ENCODE peak calls at places on chromosomes 5 and 9, in eight cellular contexts. J is vagina; F is DND-41; N is CD4-positive, alpha-beta memory T cell; R is ovary; V is prostate gland; P is psoas muscle; M is aorta. G is an unnamed sample.

GRCh38 chr5:117089001-117089400 is 514.4 kb upstream of the SEMA6A start:
- DNase-seq in J (no peak), F (no peak), N (no peak), R (no peak), V (no peak), P (no peak), M (no peak), G (no peak)

GRCh38 chr9:18905033-18905882 is 127.8 kb downstream of the SAXO1 start:
- DNase-seq in J (no peak), F (no peak), N (no peak), R (no peak), V (no peak), P (no peak), M (no peak), G (no peak)

GRCh38 chr5:114450516-114450909 is 88.6 kb downstream of the KCNN2 start:
- DNase-seq in J (no peak), F (no peak), N (no peak), R (no peak), V (no peak), P (no peak), M (no peak), G (no peak)

GRCh38 chr5:16744164-16744880 is 127.5 kb upstream of the RETREG1 start:
- DNase-seq in J (no peak), F (no peak), N (no peak), R (no peak), V (no peak), P (no peak), M (no peak), G (no peak)

GRCh38 chr5:66307647-66308257 is 163.7 kb downstream of the SREK1 start:
- DNase-seq in J (no peak), F (peak; percentile 26), N (peak; percentile 38), R (no peak), V (peak; percentile 39), P (no peak), M (no peak), G (no peak)

GRCh38 chr9:131677445-131678180 is 62.3 kb downstream of the RAPGEF1 start:
- DNase-seq in J (no peak), F (no peak), N (no peak), R (no peak), V (no peak), P (no peak), M (no peak), G (no peak)

GRCh38 chr5:103021310-103021709 is 98.6 kb downstream of the GIN1 start:
- DNase-seq in J (no peak), F (no peak), N (no peak), R (no peak), V (no peak), P (no peak), M (no peak), G (no peak)

GRCh38 chr9:75953218-75953617 is 62.7 kb downstream of the PCSK5 start:
- DNase-seq in J (no peak), F (no peak), N (no peak), R (no peak), V (no peak), P (no peak), M (no peak), G (no peak)

GRCh38 chr5:179139111-179139935 is 79.2 kb downstream of the ZNF354C start:
- DNase-seq in J (no peak), F (no peak), N (no peak), R (no peak), V (no peak), P (no peak), M (peak; percentile 57), G (no peak)

GRCh38 chr5:177419045-177419444 is 7.4 kb upstream of the GRK6 start:
- DNase-seq in J (no peak), F (no peak), N (no peak), R (no peak), V (no peak), P (no peak), M (no peak), G (no peak)

GRCh38 chr5:117761190-117761589 is 1186.6 kb upstream of the SEMA6A start:
- DNase-seq in J (no peak), F (no peak), N (no peak), R (no peak), V (no peak), P (no peak), M (no peak), G (no peak)

GRCh38 chr5:135477594-135477993 is 25.4 kb upstream of the TIFAB start:
- DNase-seq in J (no peak), F (no peak), N (no peak), R (no peak), V (no peak), P (no peak), M (peak; percentile 34), G (no peak)

GRCh38 chr5:160230686-160231527 is 1.6 kb downstream of the FABP6 start:
- DNase-seq in J (no peak), F (peak; percentile 5), N (no peak), R (no peak), V (peak; percentile 13), P (peak; percentile 32), M (peak; percentile 81), G (no peak)

GRCh38 chr9:100601216-100601615 is 23.3 kb downstream of the CAVIN4 start:
- DNase-seq in J (no peak), F (peak; percentile 55), N (peak; percentile 24), R (no peak), V (peak; percentile 26), P (no peak), M (no peak), G (no peak)

DNA sequence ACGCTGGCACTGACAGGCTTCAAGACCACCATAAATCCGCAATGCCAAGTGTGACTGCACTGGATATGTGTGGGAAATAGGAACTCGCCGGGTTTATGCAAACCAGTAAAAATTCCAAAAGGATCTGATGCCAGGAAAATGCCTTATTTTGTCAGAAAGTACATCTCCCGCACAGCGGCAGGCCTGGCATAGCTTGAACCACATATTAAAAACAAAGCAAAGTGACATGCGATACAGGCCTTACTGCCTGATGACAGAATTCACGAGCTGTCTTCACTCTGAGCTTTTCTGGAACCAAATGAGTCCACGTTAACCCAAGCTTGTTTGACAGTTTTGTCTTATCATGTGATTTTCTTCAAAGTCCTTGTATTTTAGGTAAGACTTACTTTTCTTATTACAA is 139.6 kb downstream of the GLIS3 start:
- DNase-seq in J (no peak), F (no peak), N (no peak), R (no peak), V (no peak), P (no peak), M (no peak), G (no peak)
- H3K4me1 ChIP-seq in J (peaks cover 11% of the 10 kb centered on the region), F (no peaks in the 10 kb centered on the region), N (no peaks in the 10 kb centered on the region), R (peaks cover 4% of the 10 kb centered on the region), V (no peaks in the 10 kb centered on the region), P (no peaks in the 10 kb centered on the region), M (peaks cover 2% of the 10 kb centered on the region), G (no peaks in the 10 kb centered on the region)

DNA sequence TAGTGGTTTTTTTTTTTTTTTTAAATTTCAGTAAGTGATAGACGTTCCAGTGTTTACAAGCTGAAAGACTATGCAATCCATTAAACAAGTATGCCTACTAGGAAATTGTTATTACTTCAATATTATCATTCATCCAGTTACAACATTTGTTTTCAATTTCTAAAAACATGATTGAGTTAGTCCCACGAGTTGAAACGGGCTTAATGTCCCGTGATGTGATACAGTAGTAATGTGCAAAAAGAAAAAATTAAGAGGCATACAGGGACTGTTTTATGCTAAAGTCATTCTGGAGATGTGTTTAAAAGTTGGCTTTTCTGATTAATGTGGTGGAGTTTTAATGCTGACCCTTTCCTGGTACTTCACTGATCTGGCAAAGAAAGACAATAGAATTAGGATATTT is 550.4 kb upstream of the DMAC1 start:
- DNase-seq in J (no peak), F (no peak), N (no peak), R (no peak), V (no peak), P (no peak), M (no peak), G (no peak)
- H3K9me3 ChIP-seq in J (no peaks in the 10 kb centered on the region), F (no peaks in the 10 kb centered on the region), N (no peaks in the 10 kb centered on the region), R (no peaks in the 10 kb centered on the region), V (no peaks in the 10 kb centered on the region), P (no peaks in the 10 kb centered on the region), M (no peaks in the 10 kb centered on the region), G (no peaks in the 10 kb centered on the region)

GRCh38 chr9:30723656-30724055 is 1660.8 kb upstream of the ACO1 start:
- DNase-seq in J (no peak), F (no peak), N (no peak), R (no peak), V (no peak), P (no peak), M (no peak), G (no peak)
- H3K27ac ChIP-seq in J (no peak overlapping the region), F (no peak overlapping the region), N (no peak overlapping the region), R (no peak overlapping the region), V (no peak overlapping the region), P (no peak overlapping the region), M (no peak overlapping the region), G (no peak overlapping the region)

DNA sequence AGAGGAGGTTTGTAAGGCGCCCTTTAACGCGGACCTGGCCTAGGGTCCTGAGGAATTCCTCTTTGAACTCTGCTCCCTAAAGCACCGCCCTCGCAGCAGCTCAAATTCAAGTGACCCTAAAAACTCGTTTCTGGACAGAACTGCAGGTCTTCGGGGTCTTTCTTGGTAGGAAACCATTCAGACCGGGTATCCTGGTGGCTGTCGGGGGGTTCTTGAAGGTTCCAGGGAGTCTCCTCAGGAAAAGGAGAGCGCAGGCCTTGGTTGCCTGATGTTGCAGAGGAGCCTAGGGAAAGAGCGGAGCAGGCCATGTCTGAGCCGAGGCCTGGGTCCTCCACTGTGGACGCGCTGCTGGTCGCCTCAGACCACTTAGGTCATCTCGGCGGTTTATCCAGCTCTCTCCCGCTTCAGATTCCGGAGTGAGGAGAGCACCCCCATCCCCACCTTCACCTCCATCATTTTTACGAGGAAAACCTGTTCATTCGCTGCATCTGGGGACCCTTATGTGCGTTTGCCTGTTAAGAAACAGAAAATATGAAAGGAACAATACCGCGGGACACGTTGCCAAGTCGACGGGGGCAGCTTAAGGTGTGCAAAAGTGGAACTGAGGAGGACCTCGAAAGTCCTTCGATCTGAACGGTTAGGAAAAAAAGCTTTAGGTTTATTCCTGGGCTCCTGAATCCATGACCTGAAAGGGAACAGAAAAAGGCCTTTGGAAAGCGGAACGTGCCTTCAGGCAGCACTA is 299.4 kb downstream of the PARP8 start:
- DNase-seq in J (no peak), F (no peak), N (no peak), R (no peak), V (no peak), P (no peak), M (no peak), G (no peak)
- H3K4me1 ChIP-seq in J (peaks cover 32% of the 10 kb centered on the region), F (peaks cover 7% of the 10 kb centered on the region), N (peaks cover 66% of the 10 kb centered on the region), R (peaks cover 5% of the 10 kb centered on the region), V (no peaks in the 10 kb centered on the region), P (no peaks in the 10 kb centered on the region), M (no peaks in the 10 kb centered on the region), G (peaks cover 41% of the 10 kb centered on the region)